ENCODE peak calls at places on chromosomes 11 and 22, in eight cellular contexts. N, Q, E, T, O, F, W and X are unnamed samples.

GRCh38 chr11:120938255-120938654 is 85.6 kb upstream of the TBCEL start:
- DNase-seq in F (no peak), O (no peak), T (no peak), N (no peak), E (no peak), Q (no peak), W (no peak), X (no peak)

GRCh38 chr22:19090183-19090582 is 32.0 kb downstream of the DGCR2 start:
- DNase-seq in T (no peak), O (no peak), E (no peak), W (no peak), F (no peak), N (no peak), Q (no peak), X (no peak)

GRCh38 chr11:37459430-37459829 is 861.4 kb upstream of the RAG2 start:
- DNase-seq in F (no peak), E (no peak), Q (no peak), N (no peak), W (no peak), T (no peak), O (no peak), X (no peak)

GRCh38 chr11:11409916-11410315 is 56.9 kb upstream of the CSNK2A3 start:
- DNase-seq in Q (no peak), E (no peak), W (no peak), T (no peak), F (no peak), N (no peak), O (no peak), X (no peak)

GRCh38 chr22:20639750-20640149 is 132.3 kb downstream of the MED15 start:
- DNase-seq in E (no peak), F (no peak), O (no peak), T (no peak), W (no peak), N (no peak), Q (no peak), X (no peak)

GRCh38 chr11:11215058-11215815 is 137.8 kb downstream of the CSNK2A3 start:
- DNase-seq in Q (no peak), T (no peak), N (no peak), E (no peak), W (no peak), O (no peak), F (no peak), X (no peak)

GRCh38 chr22:37260939-37261338 is 16.9 kb upstream of the RAC2 start:
- DNase-seq in F (no peak), Q (no peak), T (peak; percentile 55), E (peak; percentile 45), O (peak; percentile 25), W (peak; percentile 69), N (peak; percentile 58), X (peak; percentile 65)

GRCh38 chr11:100805509-100806199 is 118.6 kb downstream of the ARHGAP42 start:
- DNase-seq in O (no peak), E (no peak), W (no peak), Q (no peak), N (no peak), F (no peak), T (no peak), X (no peak)

GRCh38 chr11:32304521-32304920 is 130.8 kb downstream of the WT1 start:
- DNase-seq in T (no peak), O (no peak), E (no peak), Q (no peak), F (no peak), W (no peak), N (no peak), X (no peak)

GRCh38 chr11:66288866-66289547 is at the start of gene YIF1A:
- DNase-seq in T (peak; percentile 100), N (peak; percentile 99), Q (peak; percentile 98), E (peak; percentile 99), O (peak; percentile 99), W (peak; percentile 100), F (peak; percentile 98), X (peak; percentile 100)
- TF ChIP-seq POLR2A in T (peak; percentile 88), N (peak; percentile 92), Q (no peak), E (peak; percentile 38), O (peak; percentile 93), W (peak; percentile 91), F (peak; percentile 90), X (peak; percentile 71)

DNA sequence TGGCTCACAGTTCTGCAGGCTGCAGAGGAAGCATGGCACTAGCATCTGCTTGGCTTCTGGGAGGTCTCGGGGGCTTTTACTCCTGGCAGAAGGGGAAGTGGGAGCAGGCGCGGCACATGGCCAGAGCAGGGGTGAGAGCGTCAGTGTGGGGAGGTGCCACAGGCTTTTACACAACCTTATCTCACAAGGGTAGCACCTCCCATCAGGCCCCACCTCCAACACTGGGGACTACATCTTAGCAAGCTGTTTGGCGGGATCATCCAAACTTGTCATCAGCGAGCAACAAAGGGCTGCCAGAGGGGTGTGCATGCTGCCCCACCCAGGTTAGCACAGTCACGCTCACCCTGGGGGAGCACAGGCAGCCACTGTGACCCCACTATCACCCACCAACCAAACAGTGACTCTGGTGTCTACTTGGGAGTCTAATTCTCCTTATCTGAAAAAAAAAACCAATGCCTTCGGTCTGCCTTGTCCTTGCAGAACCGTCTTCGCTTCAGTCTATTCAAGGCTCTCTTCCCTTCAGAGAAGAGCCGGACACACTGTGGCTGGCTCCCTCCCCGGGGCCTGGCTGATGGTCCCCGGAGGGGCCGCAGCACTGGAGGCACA is 19.0 kb upstream of the YPEL1 start:
- DNase-seq in O (no peak), E (no peak), Q (no peak), F (no peak), T (no peak), N (no peak), W (peak; percentile 100), X (peak; percentile 95)
- H3K4me3 ChIP-seq in O (no peak overlapping the region), E (no peak overlapping the region), Q (no peak overlapping the region), F (no peak overlapping the region), T (no peak overlapping the region), N (no peak overlapping the region), W (peak overlapping the region; percentile 4), X (no peak overlapping the region)

GRCh38 chr11:18749681-18750319 is 23.8 kb upstream of the IGSF22 start:
- DNase-seq in E (no peak), T (peak; percentile 84), W (no peak), Q (no peak), F (no peak), O (peak; percentile 25), N (peak; percentile 37), X (peak; percentile 29)

GRCh38 chr11:18752502-18752901 is 26.5 kb upstream of the IGSF22 start:
- DNase-seq in O (no peak), E (no peak), W (no peak), T (no peak), Q (no peak), F (no peak), N (no peak), X (no peak)

GRCh38 chr11:18745251-18745650 is 19.3 kb upstream of the IGSF22 start:
- DNase-seq in F (no peak), E (no peak), W (no peak), O (no peak), T (no peak), N (no peak), Q (no peak), X (no peak)

GRCh38 chr11:18750944-18751343 is 25.0 kb upstream of the IGSF22 start:
- DNase-seq in Q (no peak), F (no peak), O (no peak), E (no peak), T (no peak), N (no peak), W (no peak), X (no peak)

DNA sequence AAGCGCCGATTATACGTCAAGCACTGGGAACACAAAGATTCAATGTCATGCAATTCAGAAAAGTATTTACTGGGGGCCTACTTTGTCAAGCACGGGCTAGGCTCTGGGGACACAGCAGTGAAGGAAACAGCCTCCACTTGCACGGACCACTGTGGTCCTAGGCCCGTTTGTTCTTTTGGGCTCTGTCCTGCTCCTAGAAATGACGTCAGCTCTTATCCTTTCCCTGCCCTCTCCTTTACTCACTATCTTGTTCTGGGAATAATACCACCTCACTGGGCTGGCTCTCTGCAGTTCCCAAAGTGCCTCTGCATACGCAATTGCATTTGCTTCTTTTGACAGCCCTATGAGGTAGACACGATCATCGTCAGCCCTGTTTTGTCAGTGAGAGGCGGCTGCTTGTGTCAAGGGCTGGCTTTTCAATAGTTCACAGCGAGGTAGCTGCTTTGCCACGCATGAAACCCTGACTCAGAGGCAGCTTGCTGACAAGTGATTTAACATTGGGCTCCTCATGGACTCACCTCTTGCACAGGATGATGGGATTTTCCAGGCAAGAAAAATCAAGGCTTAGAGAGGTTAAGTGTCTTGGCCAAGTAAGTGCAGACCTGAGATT is 22.9 kb upstream of the IGSF22 start:
- DNase-seq in F (no peak), T (no peak), N (no peak), O (no peak), W (no peak), E (no peak), Q (no peak), X (no peak)
- TF ChIP-seq MAX in F (no peak), T (no peak), N (no peak), O (no peak), W (no peak), E (no peak), Q (no peak), X (no peak)

GRCh38 chr11:133955091-133955846 is 1.5 kb downstream of the IGSF9B start:
- DNase-seq in T (no peak), O (no peak), N (no peak), W (no peak), F (no peak), E (no peak), Q (no peak), X (no peak)

GRCh38 chr11:133955945-133956421 is 785 bp downstream of the IGSF9B start:
- DNase-seq in F (no peak), T (no peak), Q (no peak), E (no peak), O (no peak), N (no peak), W (no peak), X (no peak)

GRCh38 chr11:133957926-133958325 is 1.2 kb upstream of the IGSF9B start:
- DNase-seq in F (no peak), E (no peak), N (no peak), W (no peak), Q (no peak), O (no peak), T (no peak), X (no peak)

GRCh38 chr11:133953999-133954398 is 2.8 kb downstream of the IGSF9B start:
- DNase-seq in Q (no peak), T (no peak), N (no peak), W (no peak), O (no peak), F (no peak), E (no peak), X (no peak)

DNA sequence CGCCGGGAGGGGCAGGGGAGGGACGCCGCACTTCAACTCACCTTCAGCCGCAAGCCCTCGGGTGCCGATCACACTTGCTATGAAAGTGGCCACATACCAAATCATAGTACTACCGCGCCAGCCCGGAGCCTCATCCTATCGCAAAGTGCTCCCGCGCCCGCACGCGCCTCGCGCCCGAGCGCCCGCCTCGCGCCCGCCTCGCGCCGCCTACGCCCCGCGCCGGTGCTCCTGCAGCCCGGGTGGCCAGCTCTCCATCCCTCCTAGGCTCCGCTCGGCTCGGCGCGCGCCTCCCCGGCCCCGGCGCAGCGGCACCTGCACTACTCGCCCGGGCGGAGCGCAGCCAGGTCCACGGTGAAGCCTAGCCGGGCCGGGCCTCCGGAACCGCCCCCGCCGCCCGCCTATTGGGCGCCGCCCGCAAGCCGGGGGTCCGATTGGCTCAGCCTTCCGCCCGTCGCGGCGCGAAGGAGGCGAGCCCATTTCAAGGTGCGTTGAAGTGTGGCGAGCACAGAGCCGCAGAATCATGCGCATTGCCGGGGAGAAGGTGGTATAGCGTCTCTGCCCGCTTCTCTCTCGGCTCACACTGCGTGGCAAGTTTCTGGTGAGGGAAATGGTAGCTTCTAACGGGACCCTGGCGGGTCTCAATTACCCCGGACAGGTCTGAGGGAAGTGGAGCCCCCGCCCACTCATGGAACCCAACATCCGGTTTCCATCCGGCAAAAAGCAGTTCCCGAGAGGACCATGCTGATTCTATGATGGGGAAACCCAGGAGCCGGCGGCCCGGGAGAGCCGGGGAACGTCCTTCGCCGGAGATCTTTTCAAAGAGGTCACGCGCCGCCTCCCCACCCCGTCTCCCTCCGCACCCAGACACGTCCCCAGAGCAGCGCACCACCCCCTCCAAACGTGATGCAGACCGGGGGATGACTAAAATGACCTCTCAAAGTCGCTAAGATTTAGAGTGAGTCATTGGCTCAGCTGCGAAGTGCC is at the start of gene IGSF9B:
- DNase-seq in E (peak; percentile 67), W (peak; percentile 46), Q (peak; percentile 47), N (peak; percentile 81), O (no peak), T (peak; percentile 73), F (peak; percentile 49), X (peak; percentile 38)
- TF ChIP-seq POLR2A in E (peak; percentile 52), W (no peak), Q (no peak), N (no peak), O (no peak), T (no peak), F (no peak), X (no peak)